ENCODE peak calls at places on chromosomes 7 and 10, in eight cellular contexts. One of them, this sample, is unnamed.

GRCh38 chr7:122291189-122291588 is 13.4 kb downstream of the FEZF1 start:
- DNase-seq in activated T-cell treated with anti-CD3 and anti-CD28 coated beads, Interleukin-2, amount 50 U/mL, for 72 hours: no peak
- DNase-seq in occipital lobe: no peak
- DNase-seq in NCI-H748 treated with DMSO at 0.1 percent for 48 hours: no peak
- DNase-seq in trophoblast cell: no peak
- DNase-seq in amniotic epithelial cell: no peak
- DNase-seq in HCEC 1CT: no peak
- DNase-seq in lung: no peak
- DNase-seq in this sample: no peak

GRCh38 chr7:40866601-40867000 is 731.8 kb downstream of the SUGCT start:
- DNase-seq in activated T-cell treated with anti-CD3 and anti-CD28 coated beads, Interleukin-2, amount 50 U/mL, for 72 hours: no peak
- DNase-seq in lung: no peak
- DNase-seq in HCEC 1CT: peak
- DNase-seq in occipital lobe: no peak
- DNase-seq in trophoblast cell: peak
- DNase-seq in amniotic epithelial cell: peak
- DNase-seq in NCI-H748 treated with DMSO at 0.1 percent for 48 hours: no peak
- DNase-seq in this sample: no peak

GRCh38 chr10:17273403-17273802 is 45.4 kb downstream of the VIM start:
- DNase-seq in occipital lobe: no peak
- DNase-seq in HCEC 1CT: peak
- DNase-seq in NCI-H748 treated with DMSO at 0.1 percent for 48 hours: no peak
- DNase-seq in trophoblast cell: no peak
- DNase-seq in lung: no peak
- DNase-seq in activated T-cell treated with anti-CD3 and anti-CD28 coated beads, Interleukin-2, amount 50 U/mL, for 72 hours: no peak
- DNase-seq in amniotic epithelial cell: peak
- DNase-seq in this sample: no peak

GRCh38 chr7:150317748-150318444 is 5.3 kb upstream of the LRRC61 start:
- DNase-seq in amniotic epithelial cell: peak
- DNase-seq in trophoblast cell: no peak
- DNase-seq in HCEC 1CT: no peak
- DNase-seq in occipital lobe: no peak
- DNase-seq in NCI-H748 treated with DMSO at 0.1 percent for 48 hours: no peak
- DNase-seq in lung: no peak
- DNase-seq in activated T-cell treated with anti-CD3 and anti-CD28 coated beads, Interleukin-2, amount 50 U/mL, for 72 hours: no peak
- DNase-seq in this sample: no peak

GRCh38 chr10:125419831-125420230 is 259.5 kb upstream of the CTBP2 start:
- DNase-seq in HCEC 1CT: no peak
- DNase-seq in activated T-cell treated with anti-CD3 and anti-CD28 coated beads, Interleukin-2, amount 50 U/mL, for 72 hours: no peak
- DNase-seq in trophoblast cell: no peak
- DNase-seq in NCI-H748 treated with DMSO at 0.1 percent for 48 hours: no peak
- DNase-seq in amniotic epithelial cell: no peak
- DNase-seq in occipital lobe: no peak
- DNase-seq in lung: no peak
- DNase-seq in this sample: no peak

GRCh38 chr7:79398145-79398749 is 55.2 kb downstream of the MAGI2 start:
- DNase-seq in amniotic epithelial cell: peak
- DNase-seq in occipital lobe: no peak
- DNase-seq in activated T-cell treated with anti-CD3 and anti-CD28 coated beads, Interleukin-2, amount 50 U/mL, for 72 hours: no peak
- DNase-seq in trophoblast cell: no peak
- DNase-seq in lung: no peak
- DNase-seq in HCEC 1CT: peak
- DNase-seq in NCI-H748 treated with DMSO at 0.1 percent for 48 hours: no peak
- DNase-seq in this sample: no peak

GRCh38 chr7:102890292-102890970 is 22.4 kb upstream of the LRRC17 start:
- DNase-seq in trophoblast cell: no peak
- DNase-seq in HCEC 1CT: peak
- DNase-seq in occipital lobe: peak
- DNase-seq in amniotic epithelial cell: peak
- DNase-seq in NCI-H748 treated with DMSO at 0.1 percent for 48 hours: no peak
- DNase-seq in lung: no peak
- DNase-seq in activated T-cell treated with anti-CD3 and anti-CD28 coated beads, Interleukin-2, amount 50 U/mL, for 72 hours: no peak
- DNase-seq in this sample: no peak

GRCh38 chr7:1081931-1082401 is 5.9 kb upstream of the GPER1 start:
- DNase-seq in trophoblast cell: no peak
- DNase-seq in activated T-cell treated with anti-CD3 and anti-CD28 coated beads, Interleukin-2, amount 50 U/mL, for 72 hours: no peak
- DNase-seq in HCEC 1CT: no peak
- DNase-seq in NCI-H748 treated with DMSO at 0.1 percent for 48 hours: peak
- DNase-seq in lung: no peak
- DNase-seq in occipital lobe: no peak
- DNase-seq in amniotic epithelial cell: no peak
- DNase-seq in this sample: no peak

GRCh38 chr10:13100349-13101294 is 659 bp downstream of the OPTN start:
- DNase-seq in HCEC 1CT: peak
- DNase-seq in NCI-H748 treated with DMSO at 0.1 percent for 48 hours: peak
- DNase-seq in lung: peak
- DNase-seq in amniotic epithelial cell: peak
- DNase-seq in trophoblast cell: peak
- DNase-seq in occipital lobe: no peak
- DNase-seq in activated T-cell treated with anti-CD3 and anti-CD28 coated beads, Interleukin-2, amount 50 U/mL, for 72 hours: peak
- DNase-seq in this sample: no peak

GRCh38 chr7:150900675-150901074 is 48.4 kb downstream of the AOC1 start:
- DNase-seq in amniotic epithelial cell: no peak
- DNase-seq in NCI-H748 treated with DMSO at 0.1 percent for 48 hours: no peak
- DNase-seq in activated T-cell treated with anti-CD3 and anti-CD28 coated beads, Interleukin-2, amount 50 U/mL, for 72 hours: no peak
- DNase-seq in HCEC 1CT: no peak
- DNase-seq in occipital lobe: no peak
- DNase-seq in lung: no peak
- DNase-seq in trophoblast cell: no peak
- DNase-seq in this sample: no peak

GRCh38 chr7:78018541-78019456 is 220.2 kb downstream of the PHTF2 start:
- DNase-seq in activated T-cell treated with anti-CD3 and anti-CD28 coated beads, Interleukin-2, amount 50 U/mL, for 72 hours: peak
- DNase-seq in trophoblast cell: peak
- DNase-seq in amniotic epithelial cell: peak
- DNase-seq in NCI-H748 treated with DMSO at 0.1 percent for 48 hours: peak
- DNase-seq in occipital lobe: peak
- DNase-seq in lung: no peak
- DNase-seq in HCEC 1CT: peak
- DNase-seq in this sample: no peak

GRCh38 chr10:96380821-96381220 is 22.0 kb upstream of the OPALIN start:
- DNase-seq in HCEC 1CT: peak
- DNase-seq in occipital lobe: no peak
- DNase-seq in activated T-cell treated with anti-CD3 and anti-CD28 coated beads, Interleukin-2, amount 50 U/mL, for 72 hours: no peak
- DNase-seq in trophoblast cell: peak
- DNase-seq in lung: no peak
- DNase-seq in amniotic epithelial cell: peak
- DNase-seq in NCI-H748 treated with DMSO at 0.1 percent for 48 hours: no peak
- DNase-seq in this sample: no peak

GRCh38 chr10:118531105-118531851 is 64.2 kb downstream of the PRLHR start:
- DNase-seq in lung: no peak
- DNase-seq in NCI-H748 treated with DMSO at 0.1 percent for 48 hours: no peak
- DNase-seq in trophoblast cell: no peak
- DNase-seq in activated T-cell treated with anti-CD3 and anti-CD28 coated beads, Interleukin-2, amount 50 U/mL, for 72 hours: no peak
- DNase-seq in occipital lobe: no peak
- DNase-seq in HCEC 1CT: no peak
- DNase-seq in amniotic epithelial cell: no peak
- DNase-seq in this sample: no peak

This sample was measured in hypothalamus.